ENCODE peak calls at places on chromosomes 1 and 21, in five cellular contexts. S is activated CD4-positive, alpha-beta T cell treated with anti-CD3 and anti-CD28 coated beads, Interleukin-2, amount 50 U/mL, for 48 hours; K is astrocyte of the hippocampus; I is islet precursor cell; N is activated naive CD4-positive, alpha-beta T cell. O is an unnamed sample.

GRCh38 chr1:154325583-154326545 is 539 bp downstream of the ATP8B2 start:
- DNase-seq in I (peak), S (peak), N (no peak), K (peak), O (peak)

GRCh38 chr1:219732814-219733491 is 120.0 kb upstream of the ZC3H11B start:
- DNase-seq in N (no peak), K (no peak), I (peak), S (no peak), O (no peak)

GRCh38 chr1:237492359-237492758 is 398.4 kb downstream of the ZP4 start:
- DNase-seq in S (no peak), K (no peak), N (no peak), I (no peak), O (no peak)

GRCh38 chr1:229248821-229249817 is 21.8 kb upstream of the RAB4A start:
- DNase-seq in K (no peak), I (no peak), N (no peak), S (no peak), O (no peak)

GRCh38 chr1:220271706-220272046 is 577 bp downstream of the RAB3GAP2 start:
- DNase-seq in S (peak), N (no peak), I (no peak), K (peak), O (no peak)

GRCh38 chr1:215710340-215710971 is 143.4 kb downstream of the KCTD3 start:
- DNase-seq in S (no peak), I (no peak), K (peak), N (no peak), O (no peak)

GRCh38 chr1:212782422-212783154 is 9.0 kb downstream of the NSL1 start:
- DNase-seq in N (no peak), S (no peak), I (peak), K (peak), O (peak)

GRCh38 chr21:36104306-36105300 is 30.3 kb upstream of the CBR3 start:
- DNase-seq in N (no peak), I (peak), S (peak), K (peak), O (peak)

GRCh38 chr1:183080406-183080805 is 57.2 kb downstream of the LAMC1 start:
- DNase-seq in N (no peak), I (no peak), S (no peak), K (peak), O (no peak)

GRCh38 chr1:211487082-211487481 is 4.9 kb downstream of the RD3 start:
- DNase-seq in I (no peak), N (no peak), K (no peak), S (no peak), O (no peak)

O was measured in CD8-positive, alpha-beta memory T cell.